ENCODE peak calls at places on chromosomes 13 and 19, in four cellular contexts. O, C, U and N are unnamed samples.

GRCh38 chr19:6890938-6891337 is 3.6 kb downstream of the ADGRE1 start:
- DNase-seq in O (no peak), U (no peak), C (no peak), N (no peak)

GRCh38 chr19:12956446-12957388 is at the start of gene GADD45GIP1:
- DNase-seq in U (peak), O (peak), C (peak), N (peak)

GRCh38 chr19:48859711-48860572 is 8.5 kb downstream of the PLEKHA4 start:
- DNase-seq in U (peak), O (peak), C (no peak), N (no peak)

GRCh38 chr13:60135344-60135743 is 28.4 kb downstream of the DIAPH3 start:
- DNase-seq in O (no peak), C (no peak), U (no peak), N (no peak)

GRCh38 chr13:67736646-67737420 is 506.7 kb upstream of the PCDH9 start:
- DNase-seq in U (peak), O (no peak), C (peak), N (peak)

GRCh38 chr19:30593975-30594925 is 222.1 kb downstream of the ZNF536 start:
- DNase-seq in U (no peak), O (no peak), C (no peak), N (no peak)

GRCh38 chr19:33557720-33558119 is 36.1 kb upstream of the PEPD start:
- DNase-seq in U (no peak), O (no peak), C (no peak), N (no peak)

GRCh38 chr13:69287050-69287698 is 820.5 kb upstream of the ATXN8OS start:
- DNase-seq in U (no peak), C (no peak), O (no peak), N (no peak)

GRCh38 chr19:39430675-39431593 is 4.8 kb downstream of the RPS16 start:
- DNase-seq in O (peak), C (peak), U (no peak), N (peak)

GRCh38 chr19:8358948-8359347 is 5.0 kb upstream of the ANGPTL4 start:
- DNase-seq in O (no peak), U (no peak), C (no peak), N (no peak)

GRCh38 chr19:10736189-10736588 is 18.3 kb downstream of the DNM2 start:
- DNase-seq in O (no peak), U (no peak), C (no peak), N (no peak)

GRCh38 chr19:56538761-56539263 is at the start of gene ZFP28:
- DNase-seq in C (no peak), U (peak), O (peak), N (no peak)

GRCh38 chr13:43058318-43058674 is 34.9 kb downstream of the DNAJC15 start:
- DNase-seq in C (peak), O (no peak), U (peak), N (peak)

GRCh38 chr13:32311188-32311897 is 3.8 kb downstream of the ZAR1L start:
- DNase-seq in C (no peak), O (no peak), U (no peak), N (no peak)

GRCh38 chr13:71603255-71603654 is 263.7 kb downstream of the DACH1 start:
- DNase-seq in C (no peak), O (no peak), U (no peak), N (no peak)

GRCh38 chr13:112893570-112894422 is 75.2 kb upstream of the MCF2L start:
- DNase-seq in U (peak), O (peak), C (peak), N (peak)

GRCh38 chr13:109479991-109480696 is 306.2 kb downstream of the IRS2 start:
- DNase-seq in C (no peak), O (no peak), U (no peak), N (no peak)

GRCh38 chr13:98270819-98271218 is 93.8 kb upstream of the RNF113B start:
- DNase-seq in C (no peak), O (no peak), U (no peak), N (no peak)

GRCh38 chr13:87941244-87941643 is 270.1 kb downstream of the SLITRK5 start:
- DNase-seq in O (no peak), C (no peak), U (no peak), N (no peak)

GRCh38 chr13:87944038-87944437 is 272.9 kb downstream of the SLITRK5 start:
- DNase-seq in O (no peak), U (no peak), C (no peak), N (no peak)

GRCh38 chr13:87942204-87942603 is 271.0 kb downstream of the SLITRK5 start:
- DNase-seq in U (no peak), C (no peak), O (no peak), N (no peak)
- TF ChIP-seq HMGXB4 in U (no peak), C (no peak), O (no peak), N (no peak)

GRCh38 chr13:40665061-40665753 is 1.2 kb downstream of the FOXO1 start:
- DNase-seq in C (peak), O (peak), U (peak), N (no peak)
- TF ChIP-seq HMGXB4 in C (no peak), O (no peak), U (peak), N (peak)

GRCh38 chr19:19600793-19601346 is 17.6 kb downstream of the PBX4 start:
- DNase-seq in O (no peak), U (no peak), C (no peak), N (no peak)
- TF ChIP-seq HMGXB4 in O (no peak), U (no peak), C (no peak), N (no peak)

DNA sequence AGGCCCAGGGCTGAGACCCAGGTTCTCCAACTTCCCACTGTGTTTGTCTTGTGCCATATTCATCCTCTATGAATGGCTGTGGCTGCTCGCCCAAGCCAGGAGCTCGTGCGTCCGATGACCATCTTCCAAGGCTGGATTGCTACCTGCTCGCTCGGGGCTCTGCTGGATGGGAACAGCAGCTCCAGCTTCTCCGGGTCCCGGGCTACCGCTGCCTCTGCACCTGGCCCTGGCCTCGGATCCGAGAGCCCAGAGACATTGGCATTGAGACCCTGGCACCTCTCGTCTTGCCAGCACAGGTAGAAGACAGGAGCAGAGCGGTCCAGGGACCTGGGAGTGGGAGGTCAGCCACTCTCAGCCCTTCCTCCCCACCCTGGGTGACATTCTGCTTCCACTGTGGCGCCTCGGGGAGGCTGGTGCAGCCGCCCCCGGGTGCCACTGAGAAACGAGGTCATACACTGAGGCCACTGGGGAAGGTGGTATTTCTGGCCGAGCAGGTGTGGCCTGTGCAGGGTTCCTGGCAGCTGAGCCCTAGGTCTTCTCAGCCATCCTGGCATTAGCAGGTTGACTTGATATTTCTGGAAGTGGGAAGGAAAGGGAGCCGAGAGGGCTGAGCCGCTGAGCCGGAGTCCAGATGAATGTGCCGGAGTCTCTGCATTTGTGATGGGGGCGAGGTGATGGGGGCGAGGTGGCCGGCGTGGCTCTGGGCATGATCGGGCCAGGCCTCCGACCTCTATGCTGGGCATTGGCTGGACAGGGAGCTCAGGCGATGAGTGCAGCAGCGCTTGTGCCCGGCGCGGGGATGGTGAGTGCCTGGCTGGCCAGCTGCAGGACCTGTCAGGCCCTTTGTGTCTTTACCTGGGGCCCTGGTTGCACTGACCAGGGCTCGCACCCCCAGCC is 18.6 kb downstream of the NDUFB7 start:
- DNase-seq in C (no peak), U (no peak), O (no peak), N (no peak)
- TF ChIP-seq HMGXB4 in C (no peak), U (no peak), O (no peak), N (no peak)

GRCh38 chr13:50612717-50613116 is 230.8 kb downstream of the DLEU7 start:
- DNase-seq in O (no peak), C (no peak), U (no peak), N (peak)
- TF ChIP-seq HMGXB4 in O (no peak), C (no peak), U (no peak), N (no peak)